ENCODE peak calls at places on chromosomes 16 and 17, in seven cellular contexts. D, B, P, H, R, X and M are unnamed samples.

GRCh38 chr16:79972053-79972704 is 371.6 kb upstream of the MAF start:
- DNase-seq in D (no peak), B (no peak), P (no peak), H (no peak), R (no peak), X (no peak), M (no peak)

GRCh38 chr16:3787924-3788661 is 70.8 kb upstream of the TRAP1 start:
- DNase-seq in D (no peak), B (no peak), P (no peak), H (no peak), R (no peak), X (no peak), M (no peak)

GRCh38 chr17:3004150-3004801 is 59.1 kb downstream of the OR1D5 start:
- DNase-seq in D (peak; percentile 99), B (peak; percentile 98), P (no peak), H (peak; percentile 97), R (peak; percentile 77), X (peak; percentile 100), M (no peak)

GRCh38 chr16:17474572-17474971 is 3.8 kb upstream of the XYLT1 start:
- DNase-seq in D (no peak), B (no peak), P (no peak), H (no peak), R (no peak), X (no peak), M (no peak)

GRCh38 chr16:728131-728889 is 1.4 kb downstream of the HAGHL start:
- DNase-seq in D (no peak), B (peak; percentile 77), P (peak; percentile 77), H (peak; percentile 91), R (peak; percentile 93), X (peak; percentile 53), M (no peak)

GRCh38 chr16:16071631-16072244 is 122.3 kb downstream of the ABCC1 start:
- DNase-seq in D (no peak), B (no peak), P (no peak), H (no peak), R (no peak), X (peak; percentile 81), M (no peak)

GRCh38 chr17:50596191-50597037 is 35.9 kb downstream of the CACNA1G start:
- DNase-seq in D (no peak), B (no peak), P (peak; percentile 69), H (peak; percentile 49), R (no peak), X (no peak), M (peak; percentile 40)

GRCh38 chr17:68738044-68738443 is 136.9 kb upstream of the FAM20A start:
- DNase-seq in D (no peak), B (no peak), P (no peak), H (no peak), R (no peak), X (no peak), M (no peak)

GRCh38 chr16:75092777-75093176 is 23.8 kb downstream of the LDHD start:
- DNase-seq in D (no peak), B (no peak), P (no peak), H (peak; percentile 77), R (no peak), X (peak; percentile 49), M (no peak)

GRCh38 chr16:55643161-55643970 is 12.4 kb upstream of the SLC6A2 start:
- DNase-seq in D (no peak), B (no peak), P (no peak), H (no peak), R (no peak), X (peak; percentile 21), M (no peak)

DNA sequence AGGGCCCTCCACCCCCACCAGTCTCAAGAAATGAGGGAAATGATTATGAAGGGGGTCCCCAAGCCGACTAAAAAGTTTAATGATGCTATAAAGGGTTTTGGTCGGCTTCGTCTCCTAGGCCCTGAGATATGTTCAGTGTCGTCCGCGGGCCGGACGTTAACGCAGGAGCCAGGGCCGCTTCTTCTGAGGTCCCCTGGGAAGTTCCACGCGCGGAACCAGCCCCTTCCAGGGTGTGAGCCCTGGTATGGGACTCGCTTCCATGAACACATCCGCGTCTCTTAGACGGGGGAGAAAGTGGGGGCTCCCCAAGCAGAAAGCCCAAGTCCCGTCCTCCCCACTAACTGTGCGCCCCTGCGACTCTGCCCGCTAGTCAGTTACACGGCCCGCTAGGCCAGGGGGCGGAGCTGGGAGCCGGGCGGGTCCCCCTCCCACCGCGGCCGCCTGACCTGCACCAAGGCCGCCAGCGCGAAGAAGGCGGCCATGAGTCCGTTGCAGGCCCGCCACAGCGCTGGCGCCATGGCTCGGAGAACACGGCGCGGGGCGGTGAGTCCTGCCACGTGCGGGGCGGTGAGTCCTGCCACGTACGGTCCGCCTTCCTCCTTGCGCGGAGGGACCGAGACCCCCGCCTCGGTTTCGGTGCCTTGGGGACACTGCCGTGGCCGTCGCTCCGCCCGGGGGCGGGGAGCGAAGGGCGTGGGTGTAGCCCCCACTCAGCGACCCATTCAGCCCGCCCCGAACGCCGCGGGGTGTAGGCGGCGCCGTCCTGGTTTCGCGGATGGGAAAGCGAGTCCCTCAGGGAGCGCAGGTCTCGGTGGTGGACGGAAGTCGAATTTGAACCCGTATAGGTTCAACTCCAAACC is at the start of gene TMEM220:
- DNase-seq in D (peak; percentile 40), B (no peak), P (peak; percentile 82), H (peak; percentile 86), R (peak; percentile 10), X (peak; percentile 80), M (peak; percentile 72)
- TF ChIP-seq CTCF in D (no peak), B (no peak), P (no peak), H (no peak), R (no peak), X (no peak), M (peak; percentile 13)

DNA sequence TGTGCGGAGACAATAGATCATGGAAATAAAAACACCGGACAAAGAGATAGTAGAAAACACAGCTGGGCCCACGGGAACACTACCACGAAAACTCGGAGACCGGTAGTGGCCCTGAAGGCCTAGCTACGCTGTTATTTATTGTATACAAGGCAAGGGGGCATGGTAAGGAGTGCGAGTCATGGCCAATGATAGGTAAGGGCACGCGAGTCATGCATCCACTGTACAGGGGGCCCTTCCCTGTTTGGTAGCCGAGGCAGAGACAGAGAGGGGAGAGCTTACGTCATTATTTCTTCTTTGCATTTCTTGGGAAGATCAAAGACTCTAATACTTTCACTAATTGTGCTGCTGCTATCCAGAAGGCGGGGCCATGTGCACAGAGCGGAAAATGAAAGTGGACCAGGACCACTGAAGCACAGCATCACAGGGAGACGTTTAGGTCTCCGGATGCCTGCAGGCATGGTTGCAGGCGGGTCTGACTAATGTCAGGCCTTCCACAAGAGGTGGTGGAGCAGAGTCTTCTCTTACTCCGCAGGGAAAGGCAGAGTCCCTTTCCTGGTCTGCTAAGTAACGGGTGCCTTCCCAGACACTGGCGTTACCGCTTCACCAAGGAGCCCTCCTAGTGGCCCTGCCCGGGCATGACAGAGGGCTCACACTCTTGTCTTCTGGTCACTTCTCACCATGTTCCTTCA is 74.4 kb upstream of the ARL4D start:
- DNase-seq in D (no peak), B (no peak), P (no peak), H (no peak), R (peak; percentile 29), X (no peak), M (no peak)
- TF ChIP-seq CTCF in D (no peak), B (no peak), P (peak; percentile 28), H (no peak), R (peak; percentile 38), X (no peak), M (no peak)

GRCh38 chr16:48534601-48535340 is 75.2 kb downstream of the N4BP1 start:
- DNase-seq in D (no peak), B (no peak), P (no peak), H (peak; percentile 40), R (no peak), X (no peak), M (no peak)
- TF ChIP-seq CTCF in D (no peak), B (no peak), P (no peak), H (no peak), R (no peak), X (no peak), M (no peak)

GRCh38 chr16:81035975-81036750 is 521 bp downstream of the ATMIN start:
- DNase-seq in D (no peak), B (peak; percentile 30), P (peak; percentile 54), H (peak; percentile 52), R (peak; percentile 39), X (peak; percentile 33), M (peak; percentile 14)
- TF ChIP-seq CTCF in D (no peak), B (no peak), P (no peak), H (no peak), R (no peak), X (no peak), M (no peak)

GRCh38 chr17:49216482-49216881 is 6.0 kb downstream of the ABI3 start:
- DNase-seq in D (no peak), B (no peak), P (no peak), H (no peak), R (no peak), X (no peak), M (no peak)

GRCh38 chr17:49219987-49220386 is 9.5 kb downstream of the ABI3 start:
- DNase-seq in D (no peak), B (no peak), P (no peak), H (no peak), R (no peak), X (no peak), M (no peak)

GRCh38 chr17:49216953-49217650 is 6.6 kb downstream of the ABI3 start:
- DNase-seq in D (no peak), B (no peak), P (no peak), H (peak; percentile 67), R (no peak), X (no peak), M (no peak)

GRCh38 chr17:49217651-49218413 is 7.3 kb downstream of the ABI3 start:
- DNase-seq in D (no peak), B (no peak), P (no peak), H (peak; percentile 91), R (no peak), X (no peak), M (no peak)

DNA sequence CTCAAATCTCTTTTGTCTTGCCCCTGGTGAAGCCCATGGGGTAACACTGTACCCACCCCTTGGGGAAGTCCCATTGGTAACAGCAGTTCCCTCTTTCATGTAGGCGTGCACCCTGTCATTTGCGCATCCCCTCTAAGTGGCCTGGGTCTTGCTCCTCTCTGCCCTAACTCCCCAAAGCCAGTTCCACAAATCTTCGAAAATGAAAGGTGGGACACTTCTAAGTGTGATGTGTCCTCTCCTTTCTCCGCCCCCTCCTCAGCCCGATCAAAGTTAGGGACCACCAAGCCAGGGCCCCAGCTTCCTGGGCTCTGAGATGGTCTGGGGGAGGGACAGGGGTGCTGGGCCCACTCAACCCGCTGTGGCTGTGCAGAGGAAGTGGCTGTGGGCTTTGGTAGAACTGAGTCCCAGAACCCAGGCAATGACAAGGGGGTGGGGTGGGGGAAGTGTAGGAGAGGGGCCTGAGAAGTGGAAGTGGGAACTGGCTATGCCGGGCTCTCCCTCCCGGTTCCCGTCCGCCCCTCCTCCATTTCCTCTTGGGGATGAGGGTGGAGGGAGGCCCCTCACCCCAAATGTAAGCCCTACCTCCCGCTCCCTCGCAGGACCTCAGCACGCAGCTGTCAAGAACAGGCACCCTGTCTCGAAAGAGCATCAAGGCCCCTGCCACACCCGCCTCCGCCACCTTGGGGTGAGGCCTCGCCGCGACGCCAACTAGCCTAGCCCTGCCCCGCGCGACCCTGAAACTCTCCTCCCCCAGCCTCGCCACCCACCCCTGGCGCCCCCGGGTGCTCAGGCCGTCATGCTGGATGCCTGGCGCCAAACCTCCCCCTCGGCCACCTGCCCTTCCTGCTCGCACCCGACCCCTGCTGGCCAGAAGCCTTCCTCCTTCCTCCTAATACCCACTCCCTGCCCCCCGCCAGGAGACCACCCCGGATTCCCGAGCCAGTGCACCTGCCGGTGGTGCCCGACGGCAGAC is 8.7 kb downstream of the ABI3 start:
- DNase-seq in D (no peak), B (no peak), P (no peak), H (peak; percentile 86), R (no peak), X (no peak), M (no peak)
- TF ChIP-seq CTCF in D (no peak), B (no peak), P (no peak), H (no peak), R (peak; percentile 44), X (no peak), M (no peak)